ENCODE peak calls at places on chromosomes 4 and X, in four cellular contexts. One of them, this sample, is unnamed. For H3K4me1, the result is how much of the 10 kb centered on the place peaks cover.

GRCh38 chr4:148441986-148442829 is at the start of gene NR3C2:
- DNase-seq in thoracic aorta: peak
- DNase-seq in A673: peak
- DNase-seq in ovary: peak
- DNase-seq in this sample: peak

GRCh38 chrX:15056044-15056443 is 182.8 kb downstream of the MOSPD2 start:
- DNase-seq in A673: no peak
- DNase-seq in thoracic aorta: no peak
- DNase-seq in ovary: no peak
- DNase-seq in this sample: no peak

GRCh38 chr4:113822555-113823290 is 61.2 kb upstream of the CAMK2D start:
- DNase-seq in A673: no peak
- DNase-seq in thoracic aorta: no peak
- DNase-seq in ovary: no peak
- DNase-seq in this sample: no peak

GRCh38 chrX:40100141-40100536 is 2.4 kb upstream of the BCOR start:
- DNase-seq in thoracic aorta: no peak
- DNase-seq in ovary: peak
- DNase-seq in A673: no peak
- DNase-seq in this sample: peak

GRCh38 chr4:18844726-18845125 is 823.2 kb upstream of the LCORL start:
- DNase-seq in ovary: no peak
- DNase-seq in A673: peak
- DNase-seq in thoracic aorta: no peak
- DNase-seq in this sample: no peak

GRCh38 chrX:68917799-68918198 is 89.0 kb downstream of the EFNB1 start:
- DNase-seq in A673: no peak
- DNase-seq in ovary: no peak
- DNase-seq in thoracic aorta: no peak
- DNase-seq in this sample: no peak

GRCh38 chr4:6278801-6279197 is 9.1 kb downstream of the WFS1 start:
- DNase-seq in ovary: peak
- DNase-seq in A673: no peak
- DNase-seq in thoracic aorta: no peak
- DNase-seq in this sample: peak

GRCh38 chr4:89245459-89245858 is 62.1 kb downstream of the GPRIN3 start:
- DNase-seq in thoracic aorta: no peak
- DNase-seq in ovary: no peak
- DNase-seq in A673: no peak
- DNase-seq in this sample: no peak

GRCh38 chr4:182192511-182193181 is 50.6 kb upstream of the TENM3 start:
- DNase-seq in thoracic aorta: no peak
- DNase-seq in A673: no peak
- DNase-seq in ovary: no peak
- DNase-seq in this sample: no peak

GRCh38 chrX:84501798-84502628 is at the start of gene HDX:
- DNase-seq in thoracic aorta: peak
- DNase-seq in A673: peak
- DNase-seq in ovary: peak
- DNase-seq in this sample: peak

GRCh38 chr4:128840711-128841318 is 31.3 kb downstream of the JADE1 start:
- DNase-seq in thoracic aorta: no peak
- DNase-seq in ovary: no peak
- DNase-seq in A673: no peak
- DNase-seq in this sample: no peak

GRCh38 chr4:107825072-107825789 is 499 bp downstream of the SGMS2 start:
- DNase-seq in ovary: peak
- DNase-seq in A673: peak
- DNase-seq in thoracic aorta: peak
- DNase-seq in this sample: peak

GRCh38 chrX:3263681-3264126 is 82.7 kb downstream of the MXRA5 start:
- DNase-seq in thoracic aorta: no peak
- DNase-seq in A673: no peak
- DNase-seq in ovary: no peak
- DNase-seq in this sample: no peak

GRCh38 chr4:176879370-176880116 is 86.8 kb upstream of the VEGFC start:
- DNase-seq in A673: no peak
- DNase-seq in ovary: no peak
- DNase-seq in thoracic aorta: no peak
- DNase-seq in this sample: no peak

GRCh38 chr4:7032591-7032990 is 10.6 kb upstream of the TADA2B start:
- DNase-seq in thoracic aorta: no peak
- DNase-seq in ovary: no peak
- DNase-seq in A673: no peak
- DNase-seq in this sample: no peak

GRCh38 chr4:36349904-36350554 is 68.6 kb downstream of the DTHD1 start:
- DNase-seq in ovary: no peak
- DNase-seq in A673: no peak
- DNase-seq in thoracic aorta: no peak
- DNase-seq in this sample: no peak

GRCh38 chrX:11478971-11479370 is 185.8 kb downstream of the AMELX start:
- DNase-seq in thoracic aorta: no peak
- DNase-seq in ovary: no peak
- DNase-seq in A673: no peak
- DNase-seq in this sample: no peak

GRCh38 chrX:24149346-24150050 is at the start of gene ZFX:
- DNase-seq in ovary: peak
- DNase-seq in thoracic aorta: no peak
- DNase-seq in A673: peak
- DNase-seq in this sample: peak

GRCh38 chr4:87025614-87026041 is 90.8 kb downstream of the AFF1 start:
- DNase-seq in ovary: no peak
- DNase-seq in thoracic aorta: no peak
- DNase-seq in A673: no peak
- DNase-seq in this sample: no peak

GRCh38 chr4:127505203-127505602 is 127.6 kb upstream of the INTU start:
- DNase-seq in ovary: no peak
- DNase-seq in A673: peak
- DNase-seq in thoracic aorta: no peak
- DNase-seq in this sample: peak

GRCh38 chrX:153927686-153927935 is 1.5 kb upstream of the ARHGAP4 start:
- DNase-seq in A673: no peak
- DNase-seq in ovary: no peak
- DNase-seq in thoracic aorta: no peak
- DNase-seq in this sample: no peak

GRCh38 chr4:61149278-61149677 is 50.8 kb upstream of the ADGRL3 start:
- DNase-seq in ovary: no peak
- DNase-seq in thoracic aorta: no peak
- DNase-seq in A673: no peak
- DNase-seq in this sample: no peak

GRCh38 chr4:40305329-40306193 is 29.6 kb upstream of the CHRNA9 start:
- DNase-seq in thoracic aorta: no peak
- DNase-seq in ovary: no peak
- DNase-seq in A673: no peak
- DNase-seq in this sample: no peak

GRCh38 chr4:6991771-6992557 is 51.2 kb upstream of the TADA2B start:
- DNase-seq in ovary: peak
- DNase-seq in A673: peak
- DNase-seq in thoracic aorta: no peak
- DNase-seq in this sample: no peak

GRCh38 chr4:177118596-177118995 is 191.1 kb upstream of the NEIL3 start:
- DNase-seq in thoracic aorta: no peak
- DNase-seq in ovary: peak
- DNase-seq in A673: no peak
- DNase-seq in this sample: no peak

GRCh38 chr4:17418010-17418409 is 93.9 kb downstream of the QDPR start:
- DNase-seq in thoracic aorta: no peak
- DNase-seq in A673: no peak
- DNase-seq in ovary: no peak
- DNase-seq in this sample: no peak

GRCh38 chrX:41655631-41656030 is 33.1 kb upstream of the GPR34 start:
- DNase-seq in A673: no peak
- DNase-seq in thoracic aorta: no peak
- DNase-seq in ovary: no peak
- DNase-seq in this sample: no peak

GRCh38 chrX:1596676-1597344 is 5.4 kb downstream of the AKAP17A start:
- DNase-seq in thoracic aorta: no peak
- DNase-seq in ovary: no peak
- DNase-seq in A673: no peak
- DNase-seq in this sample: no peak

GRCh38 chr4:10124167-10124930 is 7.8 kb upstream of the WDR1 start:
- DNase-seq in thoracic aorta: no peak
- DNase-seq in ovary: no peak
- DNase-seq in A673: no peak
- DNase-seq in this sample: no peak

GRCh38 chr4:76726631-76727030 is 171.3 kb downstream of the SOWAHB start:
- DNase-seq in ovary: no peak
- DNase-seq in A673: no peak
- DNase-seq in thoracic aorta: no peak
- DNase-seq in this sample: no peak

GRCh38 chr4:158644755-158645154 is 26.9 kb downstream of the C4orf46 start:
- DNase-seq in A673: no peak
- DNase-seq in thoracic aorta: no peak
- DNase-seq in ovary: no peak
- DNase-seq in this sample: no peak

GRCh38 chrX:40550069-40550468 is 30.7 kb upstream of the ATP6AP2 start:
- DNase-seq in A673: no peak
- DNase-seq in thoracic aorta: no peak
- DNase-seq in ovary: no peak
- DNase-seq in this sample: no peak

GRCh38 chrX:40402771-40403533 is 177.8 kb upstream of the ATP6AP2 start:
- DNase-seq in ovary: peak
- DNase-seq in thoracic aorta: no peak
- DNase-seq in A673: peak
- DNase-seq in this sample: no peak

GRCh38 chr4:183468210-183469095 is 24.0 kb downstream of the CDKN2AIP start:
- DNase-seq in ovary: no peak
- DNase-seq in A673: no peak
- DNase-seq in thoracic aorta: no peak
- DNase-seq in this sample: no peak

DNA sequence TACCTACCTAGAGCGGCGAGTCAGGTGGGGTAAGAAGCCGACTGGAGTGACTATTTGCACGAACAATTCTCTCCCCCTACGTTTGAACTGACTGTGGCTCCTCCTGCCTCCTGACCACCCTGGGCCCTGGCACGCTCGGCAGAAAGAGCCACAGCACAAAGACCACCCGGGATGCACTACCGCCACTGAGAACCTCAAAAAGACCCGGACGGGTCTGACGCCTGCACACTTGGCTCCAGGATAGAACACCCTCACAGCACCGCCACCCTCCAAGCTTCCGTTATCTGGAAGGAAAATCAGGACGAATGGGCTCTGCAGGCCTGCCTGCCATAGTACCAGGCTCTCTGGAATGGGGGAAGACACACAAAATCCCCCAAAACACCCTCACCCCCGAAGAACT is 2.2 kb downstream of the LRPAP1 start:
- DNase-seq in thoracic aorta: no peak
- DNase-seq in A673: no peak
- DNase-seq in ovary: no peak
- DNase-seq in this sample: no peak
- H3K4me3 ChIP-seq in thoracic aorta: no peak
- H3K4me3 ChIP-seq in A673: no peak
- H3K4me3 ChIP-seq in ovary: no peak
- H3K4me3 ChIP-seq in this sample: no peak

DNA sequence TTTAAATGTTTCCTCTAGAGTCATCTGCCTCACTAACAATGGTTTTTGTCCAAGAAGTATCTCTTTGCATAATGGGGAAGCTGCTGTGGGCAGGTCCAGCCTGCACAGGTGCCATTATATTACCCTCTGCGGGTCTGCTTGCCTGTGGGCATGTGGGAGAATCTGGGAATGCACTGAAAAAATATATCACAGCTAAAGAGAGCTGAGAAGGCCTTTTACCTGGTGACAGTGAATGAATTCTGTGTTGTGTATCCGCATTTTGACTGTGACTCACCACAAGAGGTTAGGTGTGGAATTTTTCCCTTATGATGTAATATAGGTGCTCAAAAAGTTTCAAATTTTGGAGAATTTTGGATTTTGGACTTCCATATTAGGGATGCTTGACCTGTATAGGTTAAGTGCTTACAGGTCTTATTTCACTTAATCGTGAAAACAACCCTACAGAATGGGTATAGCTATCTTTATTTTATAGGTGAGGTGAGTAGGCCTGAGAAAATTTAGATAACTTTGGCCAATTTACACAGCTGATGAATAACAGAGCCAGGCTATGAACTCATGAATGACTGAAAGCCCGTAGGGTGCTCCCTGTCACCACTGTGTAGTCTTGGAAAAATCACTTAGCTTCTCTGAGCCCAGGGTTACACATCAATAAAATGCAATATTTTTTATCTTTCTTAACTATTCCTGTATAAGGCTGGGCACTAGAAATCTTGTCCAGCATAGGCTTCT is 198.0 kb upstream of the EPHA5 start:
- DNase-seq in thoracic aorta: no peak
- DNase-seq in ovary: no peak
- DNase-seq in A673: no peak
- DNase-seq in this sample: no peak
- H3K4me1 ChIP-seq in thoracic aorta: under half
- H3K4me1 ChIP-seq in ovary: under half
- H3K4me1 ChIP-seq in A673: under half
- H3K4me1 ChIP-seq in this sample: under half

GRCh38 chr4:163553146-163553545 is 58.7 kb downstream of the TMA16 start:
- DNase-seq in thoracic aorta: no peak
- DNase-seq in A673: no peak
- DNase-seq in ovary: no peak
- DNase-seq in this sample: no peak

GRCh38 chr4:163558539-163559044 is 64.1 kb downstream of the TMA16 start:
- DNase-seq in A673: no peak
- DNase-seq in ovary: no peak
- DNase-seq in thoracic aorta: no peak
- DNase-seq in this sample: no peak

GRCh38 chr4:163556650-163557391 is 62.3 kb downstream of the TMA16 start:
- DNase-seq in A673: no peak
- DNase-seq in thoracic aorta: no peak
- DNase-seq in ovary: no peak
- DNase-seq in this sample: no peak

GRCh38 chr4:163554870-163555465 is 60.5 kb downstream of the TMA16 start:
- DNase-seq in thoracic aorta: no peak
- DNase-seq in ovary: no peak
- DNase-seq in A673: peak
- DNase-seq in this sample: no peak

GRCh38 chr4:163556169-163556568 is 61.7 kb downstream of the TMA16 start:
- DNase-seq in ovary: no peak
- DNase-seq in A673: peak
- DNase-seq in thoracic aorta: no peak
- DNase-seq in this sample: no peak
- TF ChIP-seq CTCF in ovary: no peak
- TF ChIP-seq CTCF in A673: peak
- TF ChIP-seq CTCF in thoracic aorta: no peak
- TF ChIP-seq CTCF in this sample: no peak

GRCh38 chr4:155643087-155643486 is 23.6 kb upstream of the GUCY1A1 start:
- DNase-seq in A673: no peak
- DNase-seq in thoracic aorta: no peak
- DNase-seq in ovary: no peak
- DNase-seq in this sample: no peak

GRCh38 chr4:155638195-155638960 is 28.3 kb upstream of the GUCY1A1 start:
- DNase-seq in thoracic aorta: no peak
- DNase-seq in A673: no peak
- DNase-seq in ovary: no peak
- DNase-seq in this sample: no peak

GRCh38 chr4:155639674-155640529 is 26.7 kb upstream of the GUCY1A1 start:
- DNase-seq in A673: no peak
- DNase-seq in ovary: no peak
- DNase-seq in thoracic aorta: no peak
- DNase-seq in this sample: no peak
- H3K4me3 ChIP-seq in A673: no peak
- H3K4me3 ChIP-seq in ovary: no peak
- H3K4me3 ChIP-seq in thoracic aorta: peak
- H3K4me3 ChIP-seq in this sample: no peak

This sample was measured in heart right ventricle.